ENCODE peak calls at places on chromosomes 5 and 9, in six cellular contexts. V is psoas muscle, M is mucosa of descending colon, W is fibroblast of lung, C is uterus, E is esophagus squamous epithelium. O is an unnamed sample. For H3K4me1, the result is how much of the 10 kb centered on the place peaks cover.

GRCh38 chr5:93164690-93165089 is 416.3 kb downstream of the NR2F1-AS1 start:
- DNase-seq in M (no peak), C (peak), E (no peak), V (no peak), W (peak), O (peak)

GRCh38 chr9:31259824-31260223 is 1124.6 kb upstream of the ACO1 start:
- DNase-seq in E (no peak), V (no peak), W (no peak), M (no peak), C (no peak), O (no peak)

GRCh38 chr5:54520438-54520846 is 2.9 kb downstream of the SNX18 start:
- DNase-seq in E (no peak), M (no peak), W (peak), C (peak), V (no peak), O (peak)

GRCh38 chr9:130287736-130288135 is 22.2 kb downstream of the HMCN2 start:
- DNase-seq in V (no peak), M (no peak), E (no peak), W (no peak), C (no peak), O (peak)

GRCh38 chr5:112227911-112228631 is 191.0 kb downstream of the EPB41L4A start:
- DNase-seq in C (no peak), M (no peak), W (no peak), V (no peak), E (no peak), O (no peak)

GRCh38 chr5:80109549-80110478 is 74.7 kb downstream of the THBS4 start:
- DNase-seq in W (no peak), V (no peak), M (no peak), C (peak), E (no peak), O (peak)

GRCh38 chr5:106314221-106314824 is 1356.4 kb downstream of the EFNA5 start:
- DNase-seq in M (no peak), W (peak), C (no peak), E (no peak), V (no peak), O (no peak)

GRCh38 chr9:129624168-129624759 is 1.7 kb upstream of the NTMT1 start:
- DNase-seq in W (peak), V (peak), C (no peak), M (peak), E (no peak), O (no peak)

GRCh38 chr9:34501889-34502425 is 20.8 kb downstream of the ENHO start:
- DNase-seq in C (peak), M (no peak), E (no peak), W (peak), V (peak), O (peak)

GRCh38 chr9:19662213-19662612 is 126.6 kb downstream of the SLC24A2 start:
- DNase-seq in E (no peak), V (no peak), W (no peak), M (no peak), C (no peak), O (no peak)

GRCh38 chr9:2771661-2772060 is 54.4 kb downstream of the KCNV2 start:
- DNase-seq in C (no peak), W (no peak), V (no peak), M (no peak), E (no peak), O (no peak)

GRCh38 chr9:10701906-10702305 is 89.1 kb upstream of the PTPRD start:
- DNase-seq in V (no peak), E (no peak), W (no peak), C (no peak), M (no peak), O (no peak)

GRCh38 chr5:96714951-96715451 is 52.8 kb downstream of the CAST start:
- DNase-seq in W (peak), V (peak), E (no peak), M (no peak), C (peak), O (peak)

GRCh38 chr9:87792831-87793288 is 66.9 kb downstream of the CTSL start:
- DNase-seq in V (peak), E (no peak), W (peak), M (peak), C (peak), O (peak)

GRCh38 chr9:130209422-130209821 is 37.2 kb downstream of the NCS1 start:
- DNase-seq in E (no peak), V (no peak), M (no peak), C (peak), W (no peak), O (no peak)

GRCh38 chr5:171957591-171958251 is 48.7 kb downstream of the FBXW11 start:
- DNase-seq in V (no peak), M (no peak), W (no peak), C (peak), E (no peak), O (no peak)

GRCh38 chr5:75405296-75405695 is 68.3 kb downstream of the HMGCR start:
- DNase-seq in M (no peak), V (no peak), E (no peak), W (no peak), C (no peak), O (no peak)

GRCh38 chr9:131960311-131960710 is 119.4 kb downstream of the MED27 start:
- DNase-seq in M (no peak), E (no peak), C (no peak), V (no peak), W (no peak), O (no peak)

GRCh38 chr9:133876144-133876543 is 116.0 kb downstream of the VAV2 start:
- DNase-seq in C (no peak), E (no peak), V (no peak), M (no peak), W (no peak), O (no peak)
- TF ChIP-seq CTCF in C (no peak), E (peak), V (no peak), M (no peak), W (peak), O (peak)

DNA sequence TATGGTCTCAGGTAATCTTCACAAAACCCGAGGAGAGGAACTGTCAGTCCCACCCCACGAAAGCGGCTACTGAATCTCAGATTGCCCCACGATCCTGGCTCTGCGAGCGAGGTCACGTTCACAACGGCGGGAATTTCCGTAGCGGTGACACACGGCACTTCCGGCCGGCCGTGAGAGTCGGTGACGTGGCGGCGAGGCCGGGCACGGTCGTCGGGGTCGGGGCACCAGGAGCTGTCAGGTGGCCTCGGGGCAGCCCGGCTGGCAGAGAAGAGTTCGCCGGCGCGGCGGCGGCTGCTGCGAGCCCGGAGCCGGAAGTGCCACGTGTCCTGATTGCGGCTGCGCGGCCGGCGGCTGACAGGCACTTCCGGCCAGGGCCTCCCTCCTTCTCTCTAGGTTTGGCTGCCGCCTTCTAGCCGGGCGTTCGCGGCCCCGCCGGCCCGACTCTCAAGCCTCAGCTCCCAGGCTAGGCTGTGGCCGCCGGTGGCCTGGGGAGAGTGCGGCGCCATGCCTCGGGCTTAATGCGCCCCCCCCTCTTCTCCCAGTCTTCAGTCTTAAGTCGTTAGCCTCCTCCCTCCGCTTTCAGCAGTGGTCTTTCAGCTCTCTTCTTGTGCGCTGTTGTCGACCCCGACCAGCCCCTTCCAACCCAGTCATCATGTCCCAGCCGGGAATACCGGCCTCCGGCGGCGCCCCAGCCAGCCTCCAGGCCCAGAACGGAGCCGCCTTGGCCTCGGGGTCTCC is at the start of gene SEC24A:
- DNase-seq in C (peak), E (peak), M (peak), W (peak), V (peak), O (peak)
- H3K4me1 ChIP-seq in C (under half), E (under half), M (under half), W (under half), V (under half), O (under half)

DNA sequence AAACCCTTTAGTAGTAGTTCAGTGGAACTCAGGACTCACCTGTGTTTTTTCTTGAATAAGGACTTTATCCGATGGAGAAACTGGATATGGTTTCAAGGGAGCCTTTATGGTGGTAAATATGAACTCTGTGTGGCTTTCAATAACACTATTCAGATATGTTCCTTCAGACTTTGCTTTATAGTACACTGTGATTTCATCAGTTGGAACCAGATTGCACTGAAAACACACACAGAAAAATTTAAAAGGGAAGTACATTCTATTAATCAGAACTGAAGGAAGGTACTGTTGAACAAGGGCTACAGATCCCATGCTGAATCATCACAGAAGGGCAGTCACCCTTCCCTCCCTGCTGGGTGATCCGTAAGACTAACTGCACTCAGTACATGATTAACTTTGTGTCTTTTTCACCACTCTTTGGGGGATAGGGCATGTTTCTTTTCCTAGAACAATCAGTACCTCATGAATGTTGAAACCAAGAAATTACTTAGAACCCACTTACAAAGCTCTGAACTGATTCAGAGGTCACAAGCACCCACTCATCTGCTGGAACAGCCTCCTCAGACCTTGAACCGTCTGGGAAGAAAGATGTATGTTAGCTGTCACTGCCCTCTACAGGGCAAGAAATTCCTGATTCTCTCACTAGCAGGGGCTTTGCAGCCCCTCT is 51.2 kb downstream of the IARS1 start:
- DNase-seq in V (no peak), W (peak), E (no peak), M (no peak), C (peak), O (no peak)
- TF ChIP-seq CTCF in V (no peak), W (peak), E (no peak), M (no peak), C (peak), O (no peak)

DNA sequence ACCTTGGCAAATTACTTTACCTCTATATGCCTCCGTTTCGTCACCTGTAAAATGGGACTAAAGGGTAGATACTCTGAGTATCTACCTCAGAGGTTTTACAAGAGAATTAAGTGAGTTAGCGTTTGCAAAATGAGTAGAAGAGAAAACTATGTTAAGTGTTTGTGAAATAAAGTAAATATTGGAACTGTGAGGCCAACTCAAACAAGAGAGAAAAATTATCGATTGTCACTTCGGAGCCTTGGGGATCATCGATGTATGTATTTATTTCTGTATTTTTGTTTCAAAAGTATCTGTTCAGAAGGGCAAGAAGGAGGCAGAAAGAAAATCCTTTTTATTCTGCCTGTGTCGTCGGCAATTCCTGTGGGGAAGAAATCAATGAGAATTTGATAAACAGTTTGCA is 25.8 kb upstream of the C5orf58 start:
- DNase-seq in E (no peak), C (no peak), M (no peak), V (no peak), W (no peak), O (no peak)
- H3K4me1 ChIP-seq in E (under half), C (under half), M (under half), V (under half), W (under half), O (under half)

GRCh38 chr5:673837-674629 is 19.1 kb downstream of the TPPP start:
- DNase-seq in C (no peak), M (no peak), W (no peak), V (peak), E (no peak), O (peak)

GRCh38 chr5:671459-672328 is 21.5 kb downstream of the TPPP start:
- DNase-seq in M (no peak), V (peak), E (no peak), W (peak), C (peak), O (peak)

GRCh38 chr5:670396-671270 is 22.5 kb downstream of the TPPP start:
- DNase-seq in C (no peak), M (no peak), W (no peak), E (no peak), V (no peak), O (no peak)

GRCh38 chr5:673140-673836 is 19.9 kb downstream of the TPPP start:
- DNase-seq in V (no peak), E (no peak), M (no peak), C (no peak), W (no peak), O (no peak)

DNA sequence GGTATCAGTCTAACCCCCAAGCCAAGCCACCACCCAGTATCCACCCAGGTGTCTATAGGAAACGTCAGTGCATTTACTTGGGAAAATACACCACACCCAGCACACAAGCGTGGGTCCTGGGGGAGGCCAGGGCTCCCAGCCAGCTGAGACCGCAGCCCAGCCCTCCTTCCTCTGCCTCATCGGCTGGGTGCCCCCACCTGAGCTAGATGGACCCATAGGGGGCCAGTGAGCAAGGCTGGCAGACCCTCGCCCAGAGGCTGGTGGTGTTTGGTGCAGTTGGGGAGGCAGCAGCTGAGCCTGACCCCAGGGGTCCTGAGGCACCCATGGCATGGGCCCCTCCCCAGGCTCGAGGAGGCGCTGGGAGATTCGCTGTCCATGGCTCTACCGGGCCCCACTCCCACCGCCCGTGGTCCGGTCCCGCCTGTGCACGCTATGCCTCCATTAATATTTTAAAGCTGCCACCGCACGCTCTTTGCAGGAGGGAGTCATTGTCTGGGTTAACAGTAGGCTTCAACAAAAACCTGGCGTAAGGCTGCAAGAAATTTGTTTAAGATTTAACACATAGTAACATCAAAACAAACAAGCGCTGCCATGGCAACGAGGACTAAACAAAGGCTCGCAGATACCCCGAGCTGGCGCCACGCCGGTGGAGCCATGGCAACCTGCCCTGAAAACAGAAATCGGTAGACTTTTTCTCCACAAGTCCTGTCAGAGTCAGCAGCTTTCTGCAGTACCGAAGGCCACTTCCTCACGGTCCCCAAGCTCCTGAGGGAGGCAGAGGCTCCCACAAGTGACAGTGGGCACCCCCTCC is 20.6 kb downstream of the TPPP start:
- DNase-seq in W (peak), V (peak), C (peak), M (peak), E (no peak), O (peak)
- TF ChIP-seq CTCF in W (no peak), V (no peak), C (no peak), M (no peak), E (no peak), O (no peak)

GRCh38 chr5:138945421-138946240 is 70.5 kb upstream of the LRRTM2 start:
- DNase-seq in W (no peak), E (no peak), M (no peak), C (no peak), V (no peak), O (no peak)

GRCh38 chr5:138946241-138946623 is 71.1 kb upstream of the LRRTM2 start:
- DNase-seq in W (no peak), V (no peak), M (no peak), E (no peak), C (no peak), O (no peak)

GRCh38 chr5:138947780-138948179 is 72.6 kb upstream of the LRRTM2 start:
- DNase-seq in W (no peak), V (no peak), M (no peak), C (no peak), E (no peak), O (no peak)

GRCh38 chr5:138948391-138949222 is 73.5 kb upstream of the LRRTM2 start:
- DNase-seq in E (no peak), W (peak), V (no peak), C (no peak), M (no peak), O (peak)

GRCh38 chr5:138946831-138947560 is 71.9 kb upstream of the LRRTM2 start:
- DNase-seq in V (no peak), E (no peak), W (no peak), M (no peak), C (no peak), O (no peak)
- H3K4me1 ChIP-seq in V (under half), E (under half), W (under half), M (under half), C (under half), O (under half)

DNA sequence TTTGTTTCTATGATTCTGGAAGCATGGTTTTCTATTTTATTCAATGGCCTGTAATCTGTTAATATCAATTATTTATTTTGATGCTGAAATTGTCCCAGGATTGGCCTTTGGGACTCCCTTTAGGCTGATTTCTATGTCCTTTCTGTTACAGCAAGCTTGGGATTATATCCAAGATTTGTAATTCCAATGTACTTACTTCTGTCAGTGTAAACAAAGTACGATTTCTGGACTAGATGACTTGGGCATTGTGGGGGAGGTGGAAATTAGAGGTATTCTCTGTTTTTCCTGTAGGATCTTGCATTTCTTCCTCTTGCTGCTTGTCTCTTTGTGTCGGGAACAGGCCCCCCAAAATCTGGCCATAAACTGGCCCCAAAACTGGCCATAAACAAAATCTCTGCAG is 3.7 kb downstream of the PCDHGA12 start:
- DNase-seq in V (no peak), W (peak), M (no peak), C (no peak), E (no peak), O (no peak)
- TF ChIP-seq CTCF in V (no peak), W (no peak), M (no peak), C (no peak), E (no peak), O (no peak)

DNA sequence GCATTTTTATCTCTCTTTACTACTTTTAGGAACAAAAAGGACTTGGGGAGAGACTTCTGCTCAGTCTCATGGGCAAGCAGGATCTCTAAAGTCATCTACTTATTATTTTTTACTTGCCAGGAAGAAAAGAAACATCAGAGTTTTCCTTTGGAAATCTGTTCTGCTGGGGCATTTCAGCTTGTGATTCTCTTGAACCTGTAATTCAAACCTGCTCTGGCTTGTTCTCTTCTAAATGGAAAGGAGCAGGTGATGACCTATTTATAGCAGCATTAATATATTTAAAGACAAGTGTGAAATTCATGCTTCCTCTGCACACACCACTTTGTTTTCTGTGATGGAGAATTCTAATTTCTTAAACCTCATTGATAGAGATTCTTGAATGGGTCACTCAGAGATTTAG is 2.0 kb downstream of the ADCY2 start:
- DNase-seq in W (no peak), V (no peak), M (no peak), C (no peak), E (no peak), O (no peak)
- H3K4me1 ChIP-seq in W (under half), V (under half), M (under half), C (under half), E (under half), O (under half)

GRCh38 chr5:180201051-180201987 is 7.7 kb downstream of the RASGEF1C start:
- DNase-seq in W (peak), V (no peak), C (no peak), M (no peak), E (no peak), O (no peak)
- TF ChIP-seq CTCF in W (peak), V (peak), C (no peak), M (no peak), E (no peak), O (no peak)

O was measured in heart left ventricle.